ENCODE peak calls at places on chromosome 13, in six cellular contexts. Z is type B pancreatic cell, I is lung, G is RWPE1, W is uterus, L is AG04450. T is an unnamed sample.

GRCh38 chr13:104106705-104107393 is 1040.6 kb upstream of the SLC10A2 start:
- DNase-seq in I (no peak), L (no peak), Z (no peak), G (no peak), W (no peak), T (no peak)

GRCh38 chr13:100506154-100506553 is 82.4 kb downstream of the GGACT start:
- DNase-seq in W (no peak), I (no peak), L (no peak), Z (no peak), G (no peak), T (no peak)

GRCh38 chr13:96824110-96824509 is 170.2 kb downstream of the OXGR1 start:
- DNase-seq in Z (no peak), L (no peak), W (no peak), I (no peak), G (no peak), T (no peak)

GRCh38 chr13:44414771-44415170 is 41.1 kb downstream of the SERP2 start:
- DNase-seq in L (no peak), I (no peak), Z (no peak), G (no peak), W (no peak), T (no peak)

GRCh38 chr13:19072543-19072942 is 109.1 kb downstream of the TUBA3C start:
- DNase-seq in W (no peak), G (no peak), L (no peak), Z (no peak), I (no peak), T (no peak)

GRCh38 chr13:75250526-75251183 is 231.3 kb downstream of the TBC1D4 start:
- DNase-seq in I (no peak), G (peak; percentile 31), L (peak; percentile 41), Z (no peak), W (no peak), T (peak; percentile 61)

GRCh38 chr13:51560336-51560735 is 23.9 kb upstream of the WDFY2 start:
- DNase-seq in L (no peak), W (no peak), I (no peak), G (no peak), Z (no peak), T (no peak)

GRCh38 chr13:73849292-73849691 is 284.9 kb downstream of the KLF12 start:
- DNase-seq in W (no peak), I (no peak), L (no peak), Z (no peak), G (peak; percentile 1), T (peak; percentile 34)

GRCh38 chr13:80630685-80631121 is 289.8 kb upstream of the SPRY2 start:
- DNase-seq in W (peak; percentile 43), G (no peak), Z (no peak), I (no peak), L (no peak), T (peak; percentile 81)

GRCh38 chr13:20232556-20233277 is 598 bp upstream of the GJB6 start:
- DNase-seq in I (no peak), W (no peak), Z (no peak), G (no peak), L (no peak), T (no peak)

GRCh38 chr13:112152846-112153245 is 85.9 kb downstream of the SOX1 start:
- DNase-seq in L (no peak), I (no peak), W (no peak), G (no peak), Z (no peak), T (no peak)

DNA sequence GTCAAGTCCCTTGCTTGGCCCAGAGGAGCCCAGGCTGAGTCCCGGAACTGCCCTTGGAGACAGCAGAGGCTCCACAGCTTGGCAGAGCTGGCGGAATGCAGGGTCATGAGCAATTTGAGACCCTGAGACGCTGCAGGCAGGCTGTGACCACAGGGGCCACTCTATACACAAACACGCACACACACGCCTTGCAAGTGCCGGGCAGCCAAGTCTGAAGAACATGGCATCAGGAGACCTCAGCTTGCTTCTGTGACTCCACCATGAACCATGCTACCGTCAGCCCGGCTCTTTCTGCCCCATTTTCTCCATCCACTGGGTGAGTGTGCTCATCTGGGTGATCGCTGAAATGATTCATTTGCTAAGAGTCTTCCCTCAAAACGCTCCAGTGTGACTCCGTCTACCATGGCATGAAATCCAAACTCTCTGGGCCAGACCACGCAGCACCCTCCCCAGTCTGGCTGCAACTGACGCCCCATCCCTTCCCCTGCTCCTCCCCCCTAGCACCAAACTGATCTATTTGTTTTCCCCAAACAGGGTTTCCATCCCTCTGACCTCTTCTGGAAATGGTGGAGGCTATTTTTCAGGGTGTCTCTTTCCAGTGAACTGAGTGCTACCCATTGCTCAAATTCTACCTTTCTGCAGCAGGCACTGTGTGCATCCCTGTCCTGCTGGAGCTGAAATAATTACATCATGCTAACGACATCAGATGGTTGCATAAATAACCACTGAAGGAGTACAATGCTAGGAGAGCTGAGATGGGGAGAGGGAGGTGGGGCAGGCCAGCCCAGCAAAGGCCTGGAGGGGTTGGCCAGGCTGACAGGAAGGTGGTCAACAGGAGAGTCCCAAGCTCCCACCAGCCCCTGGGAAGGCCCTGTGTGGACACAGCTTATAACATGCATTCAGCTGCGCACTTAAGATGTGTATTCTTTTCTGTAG is 3.1 kb downstream of the CARS2 start:
- DNase-seq in I (no peak), Z (no peak), G (no peak), W (no peak), L (no peak), T (no peak)
- TF ChIP-seq CTCF in I (no peak), Z (no peak), G (no peak), W (no peak), L (no peak), T (no peak)

DNA sequence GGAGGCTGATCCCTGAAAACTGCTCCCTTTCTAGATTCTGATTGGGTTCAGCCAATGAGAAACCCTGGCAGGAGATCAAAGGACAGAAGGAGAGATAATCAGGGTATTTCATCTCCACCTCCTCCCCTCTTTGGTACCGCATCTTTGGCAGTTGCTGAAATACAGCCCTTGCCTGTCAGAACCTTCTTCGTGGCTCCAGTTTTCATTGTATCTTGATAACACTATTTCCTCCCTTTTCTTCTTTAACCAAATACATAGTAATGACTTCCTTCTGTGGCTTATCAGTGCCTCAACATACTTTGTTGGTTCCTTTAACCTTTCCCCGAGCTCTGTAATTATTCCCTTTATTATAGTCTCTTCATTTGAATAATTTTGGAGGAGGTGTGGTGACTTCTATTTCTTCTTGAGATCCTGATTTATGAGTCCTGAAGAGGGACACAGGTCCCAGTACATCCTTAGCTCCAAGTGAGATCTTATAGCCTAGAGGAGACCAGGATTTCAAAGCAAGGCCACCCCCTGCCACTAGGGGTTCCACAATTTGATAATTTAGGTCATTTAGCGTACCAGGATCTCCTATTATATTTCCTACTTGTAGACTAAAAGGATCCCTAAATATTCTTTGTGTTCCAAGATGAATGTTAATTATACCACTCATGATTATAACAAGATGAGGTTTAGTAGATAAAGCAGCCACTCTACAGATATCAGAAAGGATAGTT is 98.0 kb downstream of the EDNRB start:
- DNase-seq in L (no peak), G (no peak), Z (no peak), I (no peak), W (no peak), T (no peak)
- TF ChIP-seq CTCF in L (peak; percentile 32), G (no peak), Z (peak; percentile 60), I (no peak), W (no peak), T (no peak)

GRCh38 chr13:32645854-32646253 is 59.6 kb downstream of the PDS5B start:
- DNase-seq in I (no peak), W (no peak), L (no peak), G (no peak), Z (no peak), T (no peak)

GRCh38 chr13:32642858-32643257 is 56.6 kb downstream of the PDS5B start:
- DNase-seq in L (no peak), Z (no peak), W (no peak), G (no peak), I (no peak), T (no peak)

GRCh38 chr13:32639502-32640105 is 53.4 kb downstream of the PDS5B start:
- DNase-seq in L (peak; percentile 24), W (peak; percentile 63), I (no peak), Z (no peak), G (peak; percentile 31), T (peak; percentile 68)

GRCh38 chr13:32638739-32639138 is 52.5 kb downstream of the PDS5B start:
- DNase-seq in G (no peak), Z (no peak), L (no peak), I (no peak), W (no peak), T (no peak)

DNA sequence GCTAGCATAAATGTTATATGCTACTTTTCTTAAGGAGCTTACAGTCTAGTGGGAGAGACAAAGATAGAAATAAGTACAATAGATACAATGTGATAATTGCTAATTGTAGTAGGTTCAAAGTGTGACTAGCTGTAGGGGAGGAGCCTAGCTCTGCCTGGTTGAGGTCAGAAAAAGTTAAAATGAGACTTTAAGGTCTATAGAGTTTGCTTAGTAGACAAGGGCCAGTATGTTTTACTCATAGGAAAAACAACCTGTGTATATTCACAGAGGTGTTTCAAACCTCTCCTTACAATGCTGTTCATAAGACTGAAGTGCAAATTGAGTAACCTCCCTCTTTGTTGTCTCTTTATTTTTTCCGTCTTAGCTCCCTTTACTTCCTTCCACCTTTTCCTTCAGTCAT is 56.1 kb downstream of the PDS5B start:
- DNase-seq in W (no peak), L (no peak), G (no peak), I (no peak), Z (no peak), T (no peak)
- TF ChIP-seq CTCF in W (no peak), L (no peak), G (no peak), I (no peak), Z (no peak), T (no peak)

GRCh38 chr13:87678353-87678752 is 7.2 kb downstream of the SLITRK5 start:
- DNase-seq in W (no peak), Z (no peak), G (no peak), I (no peak), L (no peak), T (no peak)

GRCh38 chr13:87676254-87677042 is 5.3 kb downstream of the SLITRK5 start:
- DNase-seq in L (no peak), W (no peak), Z (no peak), I (no peak), G (no peak), T (no peak)

GRCh38 chr13:87677043-87677333 is 5.8 kb downstream of the SLITRK5 start:
- DNase-seq in Z (no peak), G (no peak), W (no peak), L (no peak), I (no peak), T (no peak)

GRCh38 chr13:87677334-87678234 is 6.4 kb downstream of the SLITRK5 start:
- DNase-seq in G (no peak), Z (no peak), L (no peak), W (no peak), I (no peak), T (no peak)

GRCh38 chr13:87680298-87680697 is 9.1 kb downstream of the SLITRK5 start:
- DNase-seq in L (no peak), Z (no peak), G (no peak), W (no peak), I (no peak), T (peak; percentile 63)
- TF ChIP-seq CTCF in L (no peak), Z (peak; percentile 54), G (no peak), W (no peak), I (no peak), T (peak; percentile 32)

T was measured in MCF 10A.